ENCODE peak calls at places on chromosomes 13 and 19, in ten cellular contexts. One of them, this sample, is unnamed.

GRCh38 chr13:111005808-111006494 is 91.1 kb upstream of the ANKRD10 start:
- DNase-seq in brain microvascular endothelial cell: peak
- DNase-seq in A549: no peak
- DNase-seq in sigmoid colon: peak
- DNase-seq in HL-60: no peak
- DNase-seq in colonic mucosa: no peak
- DNase-seq in astrocyte: peak
- DNase-seq in CD4-positive, alpha-beta T cell: no peak
- DNase-seq in bronchial epithelial cell: no peak
- DNase-seq in activated B cell treated with CpG ODN at 0.5 μM for 24 hours: no peak
- DNase-seq in this sample: no peak

GRCh38 chr19:43570174-43570791 is 5.0 kb downstream of the XRCC1 start:
- DNase-seq in brain microvascular endothelial cell: no peak
- DNase-seq in A549: no peak
- DNase-seq in sigmoid colon: no peak
- DNase-seq in HL-60: peak
- DNase-seq in colonic mucosa: no peak
- DNase-seq in astrocyte: no peak
- DNase-seq in CD4-positive, alpha-beta T cell: no peak
- DNase-seq in bronchial epithelial cell: peak
- DNase-seq in activated B cell treated with CpG ODN at 0.5 μM for 24 hours: no peak
- DNase-seq in this sample: no peak

GRCh38 chr19:6236310-6237291 is 43.2 kb downstream of the MLLT1 start:
- DNase-seq in brain microvascular endothelial cell: no peak
- DNase-seq in A549: no peak
- DNase-seq in sigmoid colon: no peak
- DNase-seq in HL-60: no peak
- DNase-seq in colonic mucosa: peak
- DNase-seq in astrocyte: no peak
- DNase-seq in CD4-positive, alpha-beta T cell: no peak
- DNase-seq in bronchial epithelial cell: peak
- DNase-seq in activated B cell treated with CpG ODN at 0.5 μM for 24 hours: no peak
- DNase-seq in this sample: peak

GRCh38 chr13:21310220-21310619 is 133.8 kb downstream of the MRPL57 start:
- DNase-seq in brain microvascular endothelial cell: no peak
- DNase-seq in A549: no peak
- DNase-seq in sigmoid colon: no peak
- DNase-seq in HL-60: no peak
- DNase-seq in colonic mucosa: no peak
- DNase-seq in astrocyte: peak
- DNase-seq in CD4-positive, alpha-beta T cell: no peak
- DNase-seq in bronchial epithelial cell: peak
- DNase-seq in activated B cell treated with CpG ODN at 0.5 μM for 24 hours: no peak
- DNase-seq in this sample: no peak

GRCh38 chr13:114279770-114280169 is 1.6 kb upstream of the UPF3A start:
- DNase-seq in brain microvascular endothelial cell: no peak
- DNase-seq in A549: no peak
- DNase-seq in sigmoid colon: no peak
- DNase-seq in HL-60: peak
- DNase-seq in colonic mucosa: no peak
- DNase-seq in astrocyte: no peak
- DNase-seq in CD4-positive, alpha-beta T cell: no peak
- DNase-seq in bronchial epithelial cell: no peak
- DNase-seq in activated B cell treated with CpG ODN at 0.5 μM for 24 hours: no peak
- DNase-seq in this sample: no peak

GRCh38 chr19:44076325-44076724 is 4.4 kb downstream of the ZNF284 start:
- DNase-seq in brain microvascular endothelial cell: no peak
- DNase-seq in A549: no peak
- DNase-seq in sigmoid colon: no peak
- DNase-seq in HL-60: no peak
- DNase-seq in colonic mucosa: no peak
- DNase-seq in astrocyte: no peak
- DNase-seq in CD4-positive, alpha-beta T cell: no peak
- DNase-seq in bronchial epithelial cell: no peak
- DNase-seq in activated B cell treated with CpG ODN at 0.5 μM for 24 hours: no peak
- DNase-seq in this sample: no peak

GRCh38 chr19:35882074-35882832 is 13.9 kb downstream of the APLP1 start:
- DNase-seq in brain microvascular endothelial cell: peak
- DNase-seq in A549: peak
- DNase-seq in sigmoid colon: no peak
- DNase-seq in HL-60: peak
- DNase-seq in colonic mucosa: peak
- DNase-seq in astrocyte: peak
- DNase-seq in CD4-positive, alpha-beta T cell: peak
- DNase-seq in bronchial epithelial cell: peak
- DNase-seq in activated B cell treated with CpG ODN at 0.5 μM for 24 hours: no peak
- DNase-seq in this sample: peak

GRCh38 chr13:27043013-27043412 is 128.6 kb downstream of the USP12 start:
- DNase-seq in brain microvascular endothelial cell: peak
- DNase-seq in A549: peak
- DNase-seq in sigmoid colon: peak
- DNase-seq in HL-60: no peak
- DNase-seq in colonic mucosa: no peak
- DNase-seq in astrocyte: peak
- DNase-seq in CD4-positive, alpha-beta T cell: no peak
- DNase-seq in bronchial epithelial cell: peak
- DNase-seq in activated B cell treated with CpG ODN at 0.5 μM for 24 hours: no peak
- DNase-seq in this sample: peak

GRCh38 chr19:2171349-2172145 is 7.8 kb downstream of the DOT1L start:
- DNase-seq in brain microvascular endothelial cell: no peak
- DNase-seq in A549: no peak
- DNase-seq in sigmoid colon: no peak
- DNase-seq in HL-60: no peak
- DNase-seq in colonic mucosa: no peak
- DNase-seq in astrocyte: no peak
- DNase-seq in CD4-positive, alpha-beta T cell: peak
- DNase-seq in bronchial epithelial cell: no peak
- DNase-seq in activated B cell treated with CpG ODN at 0.5 μM for 24 hours: peak
- DNase-seq in this sample: no peak

GRCh38 chr19:43578787-43579186 is 3.2 kb downstream of the PINLYP start:
- DNase-seq in brain microvascular endothelial cell: no peak
- DNase-seq in A549: no peak
- DNase-seq in sigmoid colon: no peak
- DNase-seq in HL-60: no peak
- DNase-seq in colonic mucosa: no peak
- DNase-seq in astrocyte: no peak
- DNase-seq in CD4-positive, alpha-beta T cell: no peak
- DNase-seq in bronchial epithelial cell: no peak
- DNase-seq in activated B cell treated with CpG ODN at 0.5 μM for 24 hours: no peak
- DNase-seq in this sample: no peak

GRCh38 chr19:52196256-52196967 is 6.6 kb downstream of the PPP2R1A start:
- DNase-seq in brain microvascular endothelial cell: no peak
- DNase-seq in A549: no peak
- DNase-seq in sigmoid colon: no peak
- DNase-seq in HL-60: no peak
- DNase-seq in colonic mucosa: no peak
- DNase-seq in astrocyte: no peak
- DNase-seq in CD4-positive, alpha-beta T cell: no peak
- DNase-seq in bronchial epithelial cell: no peak
- DNase-seq in activated B cell treated with CpG ODN at 0.5 μM for 24 hours: no peak
- DNase-seq in this sample: no peak

GRCh38 chr19:9608912-9609311 is 12.1 kb downstream of the ZNF561 start:
- DNase-seq in brain microvascular endothelial cell: no peak
- DNase-seq in A549: no peak
- DNase-seq in sigmoid colon: no peak
- DNase-seq in HL-60: no peak
- DNase-seq in colonic mucosa: no peak
- DNase-seq in astrocyte: no peak
- DNase-seq in CD4-positive, alpha-beta T cell: no peak
- DNase-seq in bronchial epithelial cell: no peak
- DNase-seq in activated B cell treated with CpG ODN at 0.5 μM for 24 hours: no peak
- DNase-seq in this sample: no peak

GRCh38 chr13:83941669-83942335 is 59.5 kb upstream of the SLITRK1 start:
- DNase-seq in brain microvascular endothelial cell: no peak
- DNase-seq in A549: no peak
- DNase-seq in sigmoid colon: no peak
- DNase-seq in HL-60: no peak
- DNase-seq in colonic mucosa: no peak
- DNase-seq in astrocyte: no peak
- DNase-seq in CD4-positive, alpha-beta T cell: no peak
- DNase-seq in bronchial epithelial cell: peak
- DNase-seq in activated B cell treated with CpG ODN at 0.5 μM for 24 hours: no peak
- DNase-seq in this sample: no peak

GRCh38 chr13:83940742-83941141 is 58.5 kb upstream of the SLITRK1 start:
- DNase-seq in brain microvascular endothelial cell: no peak
- DNase-seq in A549: no peak
- DNase-seq in sigmoid colon: no peak
- DNase-seq in HL-60: no peak
- DNase-seq in colonic mucosa: no peak
- DNase-seq in astrocyte: peak
- DNase-seq in CD4-positive, alpha-beta T cell: no peak
- DNase-seq in bronchial epithelial cell: peak
- DNase-seq in activated B cell treated with CpG ODN at 0.5 μM for 24 hours: no peak
- DNase-seq in this sample: no peak

GRCh38 chr13:83943530-83944279 is 61.4 kb upstream of the SLITRK1 start:
- DNase-seq in brain microvascular endothelial cell: no peak
- DNase-seq in A549: no peak
- DNase-seq in sigmoid colon: no peak
- DNase-seq in HL-60: no peak
- DNase-seq in colonic mucosa: no peak
- DNase-seq in astrocyte: no peak
- DNase-seq in CD4-positive, alpha-beta T cell: no peak
- DNase-seq in bronchial epithelial cell: no peak
- DNase-seq in activated B cell treated with CpG ODN at 0.5 μM for 24 hours: no peak
- DNase-seq in this sample: no peak
- TF ChIP-seq CTCF in brain microvascular endothelial cell: no peak
- TF ChIP-seq CTCF in A549: no peak
- TF ChIP-seq CTCF in sigmoid colon: no peak
- TF ChIP-seq CTCF in HL-60: no peak
- TF ChIP-seq CTCF in colonic mucosa: no peak
- TF ChIP-seq CTCF in astrocyte: no peak
- TF ChIP-seq CTCF in CD4-positive, alpha-beta T cell: no peak
- TF ChIP-seq CTCF in bronchial epithelial cell: no peak
- TF ChIP-seq CTCF in activated B cell treated with CpG ODN at 0.5 μM for 24 hours: no peak
- TF ChIP-seq CTCF in this sample: peak

DNA sequence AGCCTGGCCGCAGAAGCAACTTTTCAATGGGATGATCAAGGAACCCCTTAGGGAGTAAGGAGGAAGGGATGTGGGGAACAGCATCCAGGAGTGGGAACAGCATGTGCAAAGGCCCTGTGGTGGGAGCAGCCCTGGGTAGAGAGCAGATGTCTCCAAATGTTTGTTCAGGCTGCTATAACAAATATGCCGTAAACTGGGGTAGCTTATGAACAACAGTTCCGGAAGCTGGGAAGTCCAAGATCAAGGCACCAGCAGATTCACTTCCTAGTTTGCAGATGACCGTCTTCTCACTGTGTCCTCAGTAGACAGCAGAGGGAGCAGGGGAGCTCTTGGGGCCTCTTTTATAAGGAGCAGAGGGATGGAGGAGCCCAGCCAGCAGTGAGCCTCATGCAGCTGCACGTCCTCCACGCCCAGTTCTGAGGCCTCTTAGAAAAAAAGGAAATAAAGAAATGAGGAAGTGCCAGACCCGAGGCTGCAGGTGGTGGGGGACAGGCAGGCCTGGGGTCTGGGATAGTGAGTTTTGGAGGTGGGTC is 4.2 kb upstream of the LRRC25 start:
- DNase-seq in brain microvascular endothelial cell: peak
- DNase-seq in A549: no peak
- DNase-seq in sigmoid colon: peak
- DNase-seq in HL-60: peak
- DNase-seq in colonic mucosa: peak
- DNase-seq in astrocyte: peak
- DNase-seq in CD4-positive, alpha-beta T cell: no peak
- DNase-seq in bronchial epithelial cell: peak
- DNase-seq in activated B cell treated with CpG ODN at 0.5 μM for 24 hours: peak
- DNase-seq in this sample: no peak
- TF ChIP-seq CTCF in brain microvascular endothelial cell: peak
- TF ChIP-seq CTCF in A549: peak
- TF ChIP-seq CTCF in sigmoid colon: peak
- TF ChIP-seq CTCF in HL-60: peak
- TF ChIP-seq CTCF in colonic mucosa: peak
- TF ChIP-seq CTCF in astrocyte: peak
- TF ChIP-seq CTCF in CD4-positive, alpha-beta T cell: no peak
- TF ChIP-seq CTCF in bronchial epithelial cell: peak
- TF ChIP-seq CTCF in activated B cell treated with CpG ODN at 0.5 μM for 24 hours: no peak
- TF ChIP-seq CTCF in this sample: peak

GRCh38 chr13:112711528-112712265 is 21.9 kb downstream of the ATP11A start:
- DNase-seq in brain microvascular endothelial cell: peak
- DNase-seq in A549: peak
- DNase-seq in sigmoid colon: peak
- DNase-seq in HL-60: no peak
- DNase-seq in colonic mucosa: peak
- DNase-seq in astrocyte: peak
- DNase-seq in CD4-positive, alpha-beta T cell: no peak
- DNase-seq in bronchial epithelial cell: peak
- DNase-seq in activated B cell treated with CpG ODN at 0.5 μM for 24 hours: no peak
- DNase-seq in this sample: no peak
- TF ChIP-seq CTCF in brain microvascular endothelial cell: peak
- TF ChIP-seq CTCF in A549: peak
- TF ChIP-seq CTCF in sigmoid colon: no peak
- TF ChIP-seq CTCF in HL-60: no peak
- TF ChIP-seq CTCF in colonic mucosa: no peak
- TF ChIP-seq CTCF in astrocyte: no peak
- TF ChIP-seq CTCF in CD4-positive, alpha-beta T cell: no peak
- TF ChIP-seq CTCF in bronchial epithelial cell: peak
- TF ChIP-seq CTCF in activated B cell treated with CpG ODN at 0.5 μM for 24 hours: no peak
- TF ChIP-seq CTCF in this sample: no peak

DNA sequence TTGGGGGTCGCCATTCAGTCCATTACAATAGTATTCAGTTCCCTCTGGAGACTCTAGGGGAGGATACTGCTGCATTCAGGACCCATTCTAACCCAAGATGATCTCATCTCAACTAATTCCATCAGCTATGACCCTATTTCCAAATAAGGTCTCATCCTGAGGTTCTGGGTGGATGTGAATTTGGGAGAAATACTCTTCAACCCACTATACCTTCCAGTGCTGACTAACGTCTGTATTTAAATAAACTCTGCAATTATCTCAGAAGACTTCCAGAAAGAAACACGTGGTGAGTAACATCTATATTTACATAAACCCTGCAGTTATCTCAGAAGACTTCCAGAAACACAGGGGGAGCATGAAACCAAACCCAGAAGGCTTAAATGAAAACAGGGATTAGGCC is 1300.7 kb downstream of the PCDH9 start:
- DNase-seq in brain microvascular endothelial cell: no peak
- DNase-seq in A549: no peak
- DNase-seq in sigmoid colon: no peak
- DNase-seq in HL-60: no peak
- DNase-seq in colonic mucosa: no peak
- DNase-seq in astrocyte: no peak
- DNase-seq in CD4-positive, alpha-beta T cell: no peak
- DNase-seq in bronchial epithelial cell: no peak
- DNase-seq in activated B cell treated with CpG ODN at 0.5 μM for 24 hours: no peak
- DNase-seq in this sample: no peak
- TF ChIP-seq CTCF in brain microvascular endothelial cell: no peak
- TF ChIP-seq CTCF in A549: no peak
- TF ChIP-seq CTCF in sigmoid colon: no peak
- TF ChIP-seq CTCF in HL-60: no peak
- TF ChIP-seq CTCF in colonic mucosa: no peak
- TF ChIP-seq CTCF in astrocyte: no peak
- TF ChIP-seq CTCF in CD4-positive, alpha-beta T cell: no peak
- TF ChIP-seq CTCF in bronchial epithelial cell: no peak
- TF ChIP-seq CTCF in activated B cell treated with CpG ODN at 0.5 μM for 24 hours: no peak
- TF ChIP-seq CTCF in this sample: no peak

GRCh38 chr13:72643339-72643989 is 84.0 kb downstream of the MZT1 start:
- DNase-seq in brain microvascular endothelial cell: peak
- DNase-seq in A549: peak
- DNase-seq in sigmoid colon: no peak
- DNase-seq in HL-60: peak
- DNase-seq in colonic mucosa: peak
- DNase-seq in astrocyte: peak
- DNase-seq in CD4-positive, alpha-beta T cell: peak
- DNase-seq in bronchial epithelial cell: peak
- DNase-seq in activated B cell treated with CpG ODN at 0.5 μM for 24 hours: no peak
- DNase-seq in this sample: no peak
- TF ChIP-seq CTCF in brain microvascular endothelial cell: peak
- TF ChIP-seq CTCF in A549: peak
- TF ChIP-seq CTCF in sigmoid colon: no peak
- TF ChIP-seq CTCF in HL-60: peak
- TF ChIP-seq CTCF in colonic mucosa: peak
- TF ChIP-seq CTCF in astrocyte: peak
- TF ChIP-seq CTCF in CD4-positive, alpha-beta T cell: peak
- TF ChIP-seq CTCF in bronchial epithelial cell: peak
- TF ChIP-seq CTCF in activated B cell treated with CpG ODN at 0.5 μM for 24 hours: no peak
- TF ChIP-seq CTCF in this sample: peak

This sample was measured in LNCaP clone FGC.